ENCODE peak calls at places on chromosomes 16 and 17, in five cellular contexts. C is HepG2, K is GM12878, V is K562, Z is GM12891. H is an unnamed sample.
A peak's percentile ranks its signal among the peaks of the same experiment; 100 is the strongest.

GRCh38 chr17:22268214-22268911 is 576.0 kb downstream of the KCNJ18 start:
- DNase-seq in V (peak; percentile 29), K (no peak), Z (no peak), C (no peak), H (no peak)

GRCh38 chr17:67180275-67180674 is 64.7 kb downstream of the HELZ start:
- DNase-seq in K (no peak), C (no peak), V (no peak), Z (no peak), H (no peak)

GRCh38 chr16:533391-534088 is 6.0 kb downstream of the CAPN15 start:
- DNase-seq in K (no peak), C (peak; percentile 77), V (no peak), Z (no peak), H (no peak)

GRCh38 chr17:8161289-8162231 is 1.2 kb downstream of the VAMP2 start:
- DNase-seq in Z (no peak), V (no peak), C (no peak), K (no peak), H (no peak)

GRCh38 chr17:51133365-51133764 is 12.7 kb upstream of the SPAG9 start:
- DNase-seq in V (no peak), Z (no peak), K (no peak), C (no peak), H (no peak)

GRCh38 chr17:33987162-33987561 is 267.9 kb upstream of the CCL2 start:
- DNase-seq in K (no peak), C (no peak), V (no peak), Z (no peak), H (no peak)

GRCh38 chr17:1651559-1651844 is 1.8 kb upstream of the RILP start:
- DNase-seq in K (no peak), V (no peak), Z (no peak), C (no peak), H (no peak)

GRCh38 chr16:83473926-83474660 is 333.7 kb upstream of the HSBP1 start:
- DNase-seq in Z (no peak), K (no peak), C (no peak), V (no peak), H (no peak)

GRCh38 chr17:80831481-80831880 is 160.2 kb upstream of the CHMP6 start:
- DNase-seq in K (no peak), Z (no peak), V (no peak), C (no peak), H (no peak)

GRCh38 chr16:17194190-17194780 is 276.5 kb downstream of the XYLT1 start:
- DNase-seq in Z (peak; percentile 31), C (no peak), K (no peak), V (peak; percentile 75), H (peak; percentile 33)

GRCh38 chr16:50338371-50339231 is 30.2 kb downstream of the BRD7 start:
- DNase-seq in Z (no peak), V (no peak), K (no peak), C (no peak), H (no peak)

GRCh38 chr16:66511615-66512500 is 38.1 kb downstream of the TK2 start:
- DNase-seq in K (no peak), V (no peak), Z (no peak), C (no peak), H (no peak)

GRCh38 chr16:49513040-49513439 is 139.4 kb downstream of the C16orf78 start:
- DNase-seq in V (peak; percentile 61), Z (no peak), C (no peak), K (no peak), H (no peak)

GRCh38 chr17:4999429-5000093 is 1.8 kb downstream of the KIF1C start:
- DNase-seq in V (no peak), K (no peak), Z (no peak), C (no peak), H (no peak)

GRCh38 chr17:4997302-4998026 is at the start of the genes INCA1 and KIF1C:
- DNase-seq in C (peak; percentile 77), Z (peak; percentile 99), K (peak; percentile 42), V (peak; percentile 90), H (peak; percentile 98)

GRCh38 chr17:4998666-4999428 is 1.1 kb downstream of the KIF1C start:
- DNase-seq in V (peak; percentile 33), C (peak; percentile 86), K (no peak), Z (peak; percentile 55), H (no peak)

GRCh38 chr17:5000237-5000639 is 2.5 kb downstream of the KIF1C start:
- DNase-seq in Z (no peak), C (no peak), V (no peak), K (no peak), H (no peak)

DNA sequence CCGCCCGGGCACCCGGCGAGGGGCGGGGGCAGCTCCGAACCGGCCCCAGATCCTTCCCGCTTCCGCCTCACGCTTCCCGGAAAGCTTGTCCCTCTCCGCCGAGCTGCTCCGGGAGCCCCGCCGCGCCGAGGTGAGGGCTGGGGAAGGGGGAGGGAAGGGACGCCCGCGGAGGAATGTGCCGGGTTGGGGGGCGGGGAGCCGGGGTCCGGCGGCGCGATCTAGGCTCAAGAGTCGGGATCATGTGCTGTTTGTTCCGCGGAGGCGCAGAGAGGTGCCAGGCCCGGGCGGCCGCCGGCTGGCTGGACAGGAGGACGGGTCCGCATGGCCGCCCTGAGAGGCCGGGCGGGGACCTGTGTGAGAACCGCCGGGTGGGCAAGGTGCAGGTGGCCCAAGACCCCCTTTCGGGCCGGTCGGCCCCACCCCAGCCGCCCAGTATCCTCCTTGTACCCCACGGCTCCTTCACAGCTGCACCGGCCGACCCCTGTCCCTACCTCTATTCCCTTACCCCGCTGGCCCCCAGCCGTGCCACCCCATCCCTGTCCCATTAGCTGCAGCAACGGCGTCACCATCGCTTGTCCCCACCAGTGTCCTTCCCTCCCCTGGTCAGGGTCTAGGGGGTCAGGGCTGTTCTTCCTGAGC is 396 bp downstream of the KIF1C start:
- DNase-seq in V (no peak), K (no peak), C (peak; percentile 40), Z (peak; percentile 62), H (no peak)
- TF ChIP-seq TAF1 in V (no peak), K (no peak), C (no peak), Z (no peak), H (no peak)

DNA sequence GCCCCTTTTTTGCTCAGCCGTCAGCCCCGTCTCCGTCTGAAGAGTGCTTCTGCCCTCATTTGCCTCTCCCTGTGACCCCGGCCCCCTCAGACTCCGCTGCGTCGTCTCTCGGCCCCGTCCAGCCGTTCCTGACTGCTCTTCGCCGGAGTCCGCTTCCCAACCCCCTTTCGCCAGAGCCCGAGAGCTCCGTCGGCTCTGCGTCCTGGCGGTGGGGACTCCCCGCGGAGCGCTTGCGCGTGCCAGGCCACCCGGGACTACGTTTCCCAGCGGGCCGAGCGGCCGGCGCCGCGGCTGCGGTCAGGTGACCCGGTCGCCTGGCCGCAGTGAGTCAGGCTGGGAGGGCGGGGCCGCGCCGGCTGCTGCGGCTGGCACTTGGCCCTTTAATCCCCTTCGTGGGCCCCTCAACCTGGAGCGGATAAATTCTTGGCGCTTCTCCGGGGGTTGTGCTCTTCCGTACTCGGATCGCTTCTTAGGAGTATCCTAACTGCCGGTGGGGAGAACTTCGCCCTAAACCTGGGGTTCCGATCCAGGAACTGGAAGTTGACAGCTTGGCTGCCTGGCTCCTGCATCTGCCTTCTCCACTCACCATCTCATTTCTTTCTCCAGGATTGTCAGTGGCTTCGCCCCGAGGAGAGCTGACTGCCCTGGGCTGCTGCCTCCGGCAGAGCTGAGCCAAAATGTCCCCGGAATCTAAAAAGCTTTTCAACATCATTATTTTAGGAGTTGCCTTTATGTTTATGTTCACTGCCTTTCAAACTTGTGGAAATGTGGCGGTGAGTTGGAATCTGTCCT is at the start of gene MFSD11:
- DNase-seq in V (peak; percentile 89), C (peak; percentile 90), Z (peak; percentile 89), K (no peak), H (peak; percentile 94)
- TF ChIP-seq POLR2A in V (peak; percentile 82), C (no peak), Z (no peak), K (no peak), H (no peak)

GRCh38 chr16:11629071-11630030 is 38.9 kb upstream of the SNN start:
- DNase-seq in V (no peak), K (no peak), C (no peak), Z (no peak), H (no peak)
- TF ChIP-seq POLR2AphosphoS5 in V (no peak), K (no peak), C (no peak), Z (no peak), H (no peak)

DNA sequence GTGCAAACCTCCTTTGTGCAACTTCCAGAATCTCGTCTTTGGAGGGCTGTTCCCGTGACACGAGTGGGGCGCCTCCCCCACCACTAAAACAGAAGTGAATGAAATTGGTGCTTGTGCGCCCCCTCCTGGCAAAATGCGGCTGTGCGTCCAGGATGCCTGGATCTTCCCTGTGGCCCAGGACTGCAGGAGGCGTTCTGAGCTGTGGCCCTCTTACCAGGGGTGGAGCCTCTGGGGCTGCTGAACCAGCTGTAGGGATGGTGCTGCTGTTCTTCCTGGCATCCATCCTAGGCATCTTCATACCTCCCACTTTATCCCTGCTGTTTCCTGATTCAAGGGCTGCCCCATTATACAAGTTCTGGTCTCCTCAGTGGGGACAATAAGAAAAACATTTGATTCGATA is 18.5 kb upstream of the NAGLU start:
- DNase-seq in C (peak; percentile 80), V (peak; percentile 94), Z (peak; percentile 74), K (no peak), H (peak; percentile 73)
- TF ChIP-seq TAF1 in C (no peak), V (no peak), Z (no peak), K (no peak), H (no peak)

DNA sequence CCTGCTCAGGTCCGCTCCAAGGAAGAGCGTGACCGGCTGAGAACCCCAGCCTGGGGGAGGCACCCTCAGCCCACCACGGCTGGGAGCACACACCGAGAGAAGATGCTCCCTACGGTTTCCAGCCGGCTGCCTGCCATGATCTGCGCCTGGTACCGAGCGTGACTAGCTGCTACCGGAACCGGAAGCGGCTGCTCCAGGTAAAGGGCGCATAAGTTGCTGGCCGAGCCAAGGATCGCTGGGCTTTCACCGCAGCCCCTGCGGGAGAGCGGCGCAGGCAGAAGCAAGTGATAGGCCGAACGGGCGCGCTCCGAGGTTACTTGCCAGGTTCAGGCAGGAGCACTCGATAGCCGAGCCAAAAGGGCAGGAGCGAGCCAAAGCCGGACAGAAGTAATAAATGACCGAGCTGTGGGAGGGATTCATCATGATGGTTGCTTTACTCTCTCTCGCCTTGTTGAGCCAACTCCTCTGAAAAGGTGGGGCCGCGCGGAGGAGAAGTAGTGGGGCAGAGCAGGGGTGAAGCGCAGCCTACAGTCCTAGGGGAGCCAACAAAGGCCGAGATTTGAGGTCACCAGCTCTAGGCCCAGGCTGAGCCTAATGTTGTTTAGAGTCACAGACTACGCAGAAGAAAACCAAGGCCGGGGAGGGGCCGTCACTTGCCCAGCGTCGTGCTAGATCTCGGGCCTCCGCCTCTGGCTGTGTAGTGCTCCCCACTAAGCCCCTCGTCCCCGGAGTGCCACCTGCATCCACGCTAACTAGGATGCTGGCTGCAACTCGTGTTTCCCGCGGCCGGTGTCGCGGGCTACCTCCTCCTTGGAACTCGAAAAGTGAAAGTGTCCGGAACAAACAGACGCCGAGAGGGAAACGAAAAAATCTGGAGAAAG is at the start of gene MRPS23:
- DNase-seq in C (peak; percentile 99), Z (peak; percentile 92), V (peak; percentile 87), K (peak; percentile 92), H (peak; percentile 88)
- TF ChIP-seq POLR2A in C (peak; percentile 86), Z (peak; percentile 83), V (peak; percentile 95), K (peak; percentile 95), H (peak; percentile 82)

DNA sequence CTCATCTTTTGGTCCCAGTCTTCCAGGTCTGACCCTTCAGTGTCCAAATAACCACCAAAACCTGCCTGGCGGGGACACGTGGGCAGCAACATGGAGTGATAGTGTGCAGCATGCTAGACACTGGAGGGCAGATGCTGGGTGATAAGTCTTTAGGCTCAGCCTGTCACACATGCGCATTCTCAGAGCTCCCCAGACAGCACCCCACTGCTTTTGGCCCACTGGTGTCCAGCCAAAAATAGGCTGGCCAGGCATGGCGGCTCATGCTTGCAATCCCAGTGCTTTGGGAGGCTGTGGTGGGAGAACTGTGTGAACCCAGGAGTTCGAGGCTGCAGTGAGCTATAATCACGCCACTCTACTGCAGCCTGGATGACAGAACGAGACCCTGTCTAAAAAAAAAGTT is 12.3 kb downstream of the GINS2 start:
- DNase-seq in K (no peak), V (no peak), Z (no peak), C (no peak), H (no peak)
- TF ChIP-seq POLR2AphosphoS5 in K (no peak), V (peak; percentile 55), Z (peak; percentile 28), C (no peak), H (no peak)